ENCODE peak calls at places on chromosomes 2 and 18, in eight cellular contexts. C is A549, X is brain microvascular endothelial cell, Y is body of pancreas, N is foreskin fibroblast, Q is HFF-Myc, K is breast epithelium, M is cardiac fibroblast. W is an unnamed sample.

GRCh38 chr18:77039196-77040140 is 93.1 kb downstream of the MBP start:
- DNase-seq in K (no peak), M (no peak), N (no peak), X (peak), Y (no peak), Q (no peak), C (no peak), W (peak)

GRCh38 chr2:72097276-72097675 is 50.4 kb downstream of the CYP26B1 start:
- DNase-seq in Q (no peak), K (no peak), C (no peak), N (no peak), Y (no peak), X (no peak), M (no peak), W (no peak)

GRCh38 chr2:42234056-42234455 is 64.9 kb downstream of the EML4 start:
- DNase-seq in Q (no peak), M (peak), Y (no peak), K (no peak), N (peak), X (peak), C (no peak), W (no peak)

GRCh38 chr2:120470041-120470716 is 124.2 kb downstream of the INHBB start:
- DNase-seq in X (peak), K (peak), Y (peak), C (peak), N (peak), M (peak), Q (peak), W (no peak)

GRCh38 chr18:5197032-5197434 is at the start of gene AKAIN1:
- DNase-seq in C (peak), K (no peak), N (peak), Q (no peak), X (peak), Y (peak), M (peak), W (peak)

GRCh38 chr2:62724886-62725711 is 19.6 kb downstream of the EHBP1 start:
- DNase-seq in Y (peak), M (no peak), X (no peak), K (no peak), Q (no peak), C (peak), N (peak), W (peak)

GRCh38 chr2:106649306-106649705 is 162.1 kb downstream of the CD8B2 start:
- DNase-seq in M (peak), Q (no peak), C (no peak), X (peak), Y (no peak), K (no peak), N (no peak), W (no peak)

GRCh38 chr2:62705859-62706720 is 577 bp downstream of the EHBP1 start:
- DNase-seq in Y (peak), K (no peak), M (peak), X (peak), C (peak), N (peak), Q (no peak), W (peak)

GRCh38 chr2:197972017-197972416 is 167.6 kb downstream of the PLCL1 start:
- DNase-seq in Q (no peak), N (peak), K (peak), X (peak), M (peak), C (no peak), Y (peak), W (no peak)

GRCh38 chr2:68203587-68203986 is 45.9 kb downstream of the PNO1 start:
- DNase-seq in C (no peak), Q (no peak), Y (no peak), K (no peak), X (no peak), N (no peak), M (no peak), W (no peak)

GRCh38 chr18:53941601-53942335 is 282.7 kb downstream of the MBD2 start:
- DNase-seq in K (no peak), C (no peak), Y (no peak), M (no peak), X (no peak), N (peak), Q (peak), W (no peak)

GRCh38 chr2:136381722-136382633 is 264.0 kb upstream of the CXCR4 start:
- DNase-seq in N (no peak), M (no peak), K (peak), Y (no peak), Q (no peak), X (no peak), C (no peak), W (no peak)

GRCh38 chr18:23703057-23703986 is 14.1 kb downstream of the LAMA3 start:
- DNase-seq in Y (peak), Q (peak), M (peak), X (peak), C (peak), N (peak), K (no peak), W (no peak)

GRCh38 chr18:23703987-23704384 is 14.7 kb downstream of the LAMA3 start:
- DNase-seq in M (no peak), N (no peak), Y (no peak), K (no peak), X (no peak), C (no peak), Q (no peak), W (no peak)

GRCh38 chr18:23701017-23701416 is 11.8 kb downstream of the LAMA3 start:
- DNase-seq in X (no peak), M (no peak), Y (no peak), K (no peak), Q (no peak), N (no peak), C (no peak), W (no peak)

GRCh38 chr18:23701544-23702064 is 12.4 kb downstream of the LAMA3 start:
- DNase-seq in K (no peak), Y (no peak), N (no peak), M (no peak), C (no peak), Q (no peak), X (no peak), W (no peak)

DNA sequence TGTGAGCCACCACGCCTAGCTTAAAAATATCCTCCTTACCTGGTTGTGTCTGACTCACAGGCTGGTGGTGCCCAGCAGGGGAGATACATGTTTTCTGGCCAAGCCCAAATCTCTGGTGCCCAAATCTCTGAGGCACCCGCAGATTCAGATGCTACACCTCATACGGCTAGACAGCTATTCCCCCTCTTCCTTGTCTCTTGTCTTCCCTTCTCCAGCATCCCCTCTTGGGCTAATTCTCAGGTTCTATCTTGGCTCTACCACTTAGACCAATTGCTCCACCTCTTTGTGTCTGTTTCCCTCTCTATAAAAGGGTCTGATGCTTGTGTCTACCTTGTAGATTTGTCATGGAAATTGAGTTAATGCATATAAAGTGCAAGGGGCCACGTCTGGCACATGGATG is 13.4 kb downstream of the LAMA3 start:
- DNase-seq in M (no peak), X (no peak), C (no peak), Q (no peak), N (no peak), Y (no peak), K (no peak), W (no peak)
- TF ChIP-seq CTCF in M (no peak), X (no peak), C (no peak), Q (no peak), N (no peak), Y (no peak), K (no peak), W (no peak)

DNA sequence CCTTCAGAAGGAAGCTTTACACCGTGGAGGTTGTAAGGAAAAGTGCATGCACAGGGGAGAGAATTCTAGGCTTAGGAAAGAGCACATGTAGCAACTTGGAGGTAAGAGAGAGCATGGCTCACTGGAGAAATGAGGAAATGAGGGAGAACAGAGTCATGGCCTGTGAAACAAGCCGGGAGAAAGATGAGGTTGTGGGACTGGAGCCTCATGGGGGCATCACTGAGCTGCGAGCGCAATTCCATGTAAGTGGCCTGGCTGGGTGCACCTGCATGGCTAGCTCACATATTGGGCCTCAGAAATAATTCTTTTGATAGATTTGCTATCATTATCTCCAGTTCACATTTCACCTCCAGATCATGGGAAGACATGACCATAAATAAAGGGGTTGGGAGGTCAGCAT is 785.5 kb upstream of the RAB6C start:
- DNase-seq in N (no peak), C (no peak), Q (no peak), X (no peak), M (no peak), K (no peak), Y (no peak), W (no peak)
- TF ChIP-seq CTCF in N (no peak), C (no peak), Q (no peak), X (no peak), M (no peak), K (no peak), Y (no peak), W (no peak)

DNA sequence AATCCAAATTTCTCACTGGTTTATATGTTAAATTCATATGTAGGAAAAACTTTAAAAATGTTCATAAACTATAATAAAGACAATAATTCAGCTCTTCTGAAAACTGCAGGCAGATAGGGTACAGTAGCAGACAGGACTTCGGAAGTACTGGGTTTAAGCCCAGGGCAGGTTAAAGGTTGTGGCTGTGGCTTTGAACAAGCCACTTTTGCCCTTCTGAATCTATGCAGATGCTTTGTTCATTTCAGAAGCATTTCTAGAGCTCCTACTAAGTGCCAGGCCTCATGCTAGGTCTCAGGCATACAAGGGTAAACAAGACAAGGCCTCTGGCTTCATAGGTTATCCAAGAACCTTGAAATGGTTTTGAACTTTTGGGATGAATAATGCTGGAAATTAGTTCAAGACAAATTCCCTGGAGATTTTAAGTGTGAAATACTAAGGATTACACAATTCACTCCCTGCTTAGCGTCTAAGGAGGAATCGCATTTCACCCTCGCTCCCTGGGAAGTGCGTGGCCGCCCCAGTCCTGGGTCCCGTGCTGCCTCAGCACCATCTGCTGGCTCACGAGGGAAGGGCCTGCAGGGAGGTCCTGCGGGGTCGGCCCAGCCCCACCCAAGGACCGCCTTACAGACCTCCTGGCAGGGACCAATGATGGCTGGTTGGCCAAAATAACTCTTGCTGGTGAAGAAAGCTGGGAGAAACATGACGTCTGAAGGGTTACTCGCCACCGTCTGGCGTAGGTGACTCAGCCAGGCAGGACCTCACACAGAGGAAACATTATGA is 67.7 kb upstream of the L3MBTL4 start:
- DNase-seq in X (peak), Y (peak), Q (peak), K (peak), N (peak), C (peak), M (peak), W (peak)
- TF ChIP-seq CTCF in X (peak), Y (peak), Q (peak), K (peak), N (peak), C (peak), M (peak), W (peak)

GRCh38 chr2:117691980-117692379 is 122.5 kb upstream of the DDX18 start:
- DNase-seq in Y (no peak), M (no peak), K (no peak), C (no peak), N (no peak), X (no peak), Q (no peak), W (no peak)
- TF ChIP-seq CTCF in Y (no peak), M (no peak), K (no peak), C (no peak), N (no peak), X (no peak), Q (no peak), W (no peak)

GRCh38 chr2:100611079-100612029 is 48.6 kb downstream of the PDCL3 start:
- DNase-seq in C (no peak), N (no peak), M (no peak), Q (no peak), X (no peak), K (no peak), Y (no peak), W (no peak)

GRCh38 chr2:100612388-100613000 is 49.7 kb downstream of the PDCL3 start:
- DNase-seq in N (no peak), Y (no peak), M (no peak), X (no peak), K (no peak), C (no peak), Q (no peak), W (no peak)

GRCh38 chr2:100606740-100607343 is 44.0 kb downstream of the PDCL3 start:
- DNase-seq in X (peak), Y (peak), K (no peak), C (peak), M (peak), N (peak), Q (no peak), W (no peak)

GRCh38 chr2:100613719-100614118 is 50.9 kb downstream of the PDCL3 start:
- DNase-seq in Q (no peak), C (no peak), N (no peak), M (no peak), Y (no peak), K (no peak), X (no peak), W (no peak)

GRCh38 chr2:100610381-100610831 is 47.6 kb downstream of the PDCL3 start:
- DNase-seq in K (peak), C (peak), Q (no peak), N (peak), Y (peak), X (peak), M (peak), W (peak)
- TF ChIP-seq CTCF in K (peak), C (peak), Q (peak), N (peak), Y (peak), X (peak), M (peak), W (peak)

DNA sequence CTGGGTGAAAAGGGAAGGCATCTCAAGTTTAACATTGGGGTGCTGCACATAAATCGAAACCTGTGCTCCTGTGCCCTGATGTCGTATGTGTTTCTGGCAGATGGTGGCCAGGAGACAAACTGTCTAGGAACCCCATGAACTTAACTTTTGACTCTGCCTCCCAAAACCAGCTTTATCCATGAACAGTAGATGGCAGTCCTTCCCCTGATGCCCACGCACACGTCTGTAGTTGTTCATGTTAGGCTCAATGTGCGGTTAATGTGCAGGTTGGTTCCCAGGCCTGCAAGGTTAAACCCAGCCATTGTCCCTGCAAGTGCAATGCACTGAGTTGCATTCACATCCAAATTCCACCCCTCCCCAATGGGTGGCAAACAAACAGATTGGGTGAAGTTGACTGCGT is 44.1 kb upstream of the SIX3 start:
- DNase-seq in K (no peak), X (no peak), Y (no peak), Q (no peak), C (no peak), N (no peak), M (no peak), W (no peak)
- TF ChIP-seq CTCF in K (no peak), X (no peak), Y (no peak), Q (no peak), C (peak), N (no peak), M (peak), W (no peak)

DNA sequence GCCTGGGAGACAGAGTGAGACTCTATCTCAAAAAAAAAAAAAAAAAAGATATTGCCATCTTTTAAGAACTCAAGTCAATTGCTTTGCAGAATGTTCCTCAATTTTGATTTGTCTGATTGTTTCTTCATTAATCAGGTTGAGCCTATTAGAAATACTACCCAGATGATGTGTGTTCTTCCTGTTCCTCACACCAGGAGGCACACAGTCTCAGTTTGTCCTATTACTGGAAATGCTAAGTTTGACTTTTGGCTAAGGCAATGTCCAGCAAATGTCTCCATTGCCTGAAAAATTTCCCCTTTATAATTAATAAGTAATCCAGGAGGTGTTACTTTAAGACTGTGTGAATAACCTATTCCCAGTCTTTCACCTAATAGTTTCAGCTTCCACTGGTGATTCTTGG is 28.4 kb downstream of the BOLA3 start:
- DNase-seq in Q (no peak), K (no peak), X (no peak), Y (no peak), N (peak), C (peak), M (peak), W (no peak)
- TF ChIP-seq CTCF in Q (no peak), K (peak), X (peak), Y (peak), N (peak), C (no peak), M (peak), W (no peak)

DNA sequence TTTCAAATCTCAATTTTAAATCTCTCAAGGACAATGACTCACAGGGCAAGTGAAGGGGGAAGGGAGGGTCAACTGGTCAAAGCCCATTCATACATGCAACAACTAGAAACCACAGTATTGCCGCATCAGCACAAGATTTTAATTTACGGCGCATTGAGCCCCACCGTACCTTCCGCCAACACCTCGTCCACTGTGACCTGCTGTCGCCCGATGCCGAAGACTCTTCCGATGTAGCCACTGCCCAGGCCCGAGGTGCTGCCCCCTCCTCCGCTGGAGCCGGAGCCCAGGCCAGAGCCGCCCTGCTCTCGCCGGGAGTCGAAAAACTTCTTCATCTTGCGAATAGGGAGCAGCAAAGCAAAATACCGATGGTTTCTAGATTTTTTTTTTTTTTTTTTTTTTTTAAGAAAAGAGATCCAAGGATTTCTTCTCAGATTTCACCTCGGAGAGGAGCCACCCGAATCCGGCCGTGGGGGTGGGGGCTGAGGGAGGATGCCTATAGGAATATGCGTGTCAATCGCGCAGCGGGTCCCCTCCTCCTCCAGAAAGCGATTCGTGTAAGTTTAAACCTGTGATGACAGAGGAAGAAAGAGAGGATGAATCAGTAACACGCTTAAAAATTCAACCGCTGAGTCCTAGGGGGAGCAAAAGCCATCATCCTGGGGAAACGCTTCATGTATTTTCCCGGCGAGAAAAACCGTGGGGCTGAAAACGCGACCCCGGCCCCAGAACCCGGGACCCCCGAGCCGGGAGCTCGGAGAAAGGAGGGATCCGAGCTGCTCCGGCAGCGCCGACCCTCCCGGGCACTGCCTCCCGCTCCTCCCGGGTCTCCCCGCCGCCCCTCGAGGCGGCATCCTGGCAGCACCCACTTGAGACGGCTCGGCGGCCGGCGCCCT is 584 bp downstream of the AAK1 start:
- DNase-seq in K (peak), Q (peak), N (peak), Y (peak), X (peak), M (peak), C (peak), W (peak)
- TF ChIP-seq CTCF in K (no peak), Q (no peak), N (no peak), Y (no peak), X (peak), M (peak), C (no peak), W (no peak)

DNA sequence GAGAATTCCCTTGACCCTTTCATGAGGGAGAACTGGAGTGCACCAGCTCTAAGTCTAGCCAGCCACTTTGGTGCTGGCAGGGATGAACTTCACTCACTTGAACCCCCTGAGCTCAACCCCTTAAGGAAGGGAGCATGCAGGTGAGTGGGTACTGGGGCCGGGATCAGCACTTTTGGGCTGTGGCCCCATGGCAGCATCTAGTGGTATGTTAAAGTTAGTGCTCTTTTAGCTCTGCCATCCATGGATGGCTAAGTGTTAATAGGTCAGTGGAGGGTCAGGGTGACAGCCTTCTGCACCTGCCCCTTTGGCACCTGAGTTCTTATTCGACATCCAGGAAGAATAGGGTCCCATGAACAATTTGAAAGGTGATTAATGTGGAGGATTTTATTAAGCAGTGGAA is 689.0 kb upstream of the FSHR start:
- DNase-seq in Q (no peak), M (no peak), N (no peak), K (no peak), C (no peak), X (no peak), Y (no peak), W (no peak)
- TF ChIP-seq CTCF in Q (no peak), M (no peak), N (no peak), K (no peak), C (no peak), X (no peak), Y (no peak), W (no peak)

GRCh38 chr18:832085-832681 is 20.1 kb upstream of the YES1 start:
- DNase-seq in N (peak), X (no peak), M (no peak), C (no peak), Y (no peak), K (no peak), Q (no peak), W (no peak)
- TF ChIP-seq CTCF in N (no peak), X (peak), M (peak), C (peak), Y (no peak), K (no peak), Q (no peak), W (no peak)